ENCODE peak calls at places on chromosome 13, in nine cellular contexts. One of them, this sample, is unnamed.

GRCh38 chr13:100128373-100128772 is 39.5 kb downstream of the PCCA start:
- DNase-seq in ELR: peak; percentile 39
- DNase-seq in EH: peak; percentile 43
- DNase-seq in ureter: no peak
- DNase-seq in RPMI7951: peak; percentile 69
- DNase-seq in cerebellar cortex: no peak
- DNase-seq in stimulated activated CD4-positive, alpha-beta T cell treated with anti-CD3 and anti-CD28 coated beads, TNF-alpha, amount 100 ng/mL, for 1 hour: no peak
- DNase-seq in HuH-7.5: no peak
- DNase-seq in frontal cortex: no peak
- DNase-seq in this sample: peak; percentile 24

GRCh38 chr13:73901324-73902068 is 232.7 kb downstream of the KLF12 start:
- DNase-seq in cerebellar cortex: no peak
- DNase-seq in HuH-7.5: no peak
- DNase-seq in RPMI7951: no peak
- DNase-seq in stimulated activated CD4-positive, alpha-beta T cell treated with anti-CD3 and anti-CD28 coated beads, TNF-alpha, amount 100 ng/mL, for 1 hour: no peak
- DNase-seq in ureter: no peak
- DNase-seq in ELR: no peak
- DNase-seq in EH: no peak
- DNase-seq in frontal cortex: no peak
- DNase-seq in this sample: no peak

GRCh38 chr13:28356506-28357064 is 138.3 kb downstream of the FLT1 start:
- DNase-seq in RPMI7951: no peak
- DNase-seq in cerebellar cortex: no peak
- DNase-seq in EH: peak; percentile 57
- DNase-seq in ELR: peak; percentile 28
- DNase-seq in frontal cortex: no peak
- DNase-seq in HuH-7.5: no peak
- DNase-seq in ureter: no peak
- DNase-seq in stimulated activated CD4-positive, alpha-beta T cell treated with anti-CD3 and anti-CD28 coated beads, TNF-alpha, amount 100 ng/mL, for 1 hour: no peak
- DNase-seq in this sample: no peak

GRCh38 chr13:114282143-114282685 is 813 bp downstream of the UPF3A start:
- DNase-seq in EH: peak; percentile 78
- DNase-seq in ELR: peak; percentile 80
- DNase-seq in RPMI7951: no peak
- DNase-seq in stimulated activated CD4-positive, alpha-beta T cell treated with anti-CD3 and anti-CD28 coated beads, TNF-alpha, amount 100 ng/mL, for 1 hour: peak; percentile 17
- DNase-seq in ureter: peak; percentile 46
- DNase-seq in HuH-7.5: peak; percentile 27
- DNase-seq in cerebellar cortex: peak; percentile 24
- DNase-seq in frontal cortex: peak; percentile 48
- DNase-seq in this sample: peak; percentile 30

GRCh38 chr13:67223024-67223423 is 7.1 kb downstream of the PCDH9 start:
- DNase-seq in stimulated activated CD4-positive, alpha-beta T cell treated with anti-CD3 and anti-CD28 coated beads, TNF-alpha, amount 100 ng/mL, for 1 hour: no peak
- DNase-seq in HuH-7.5: no peak
- DNase-seq in ureter: no peak
- DNase-seq in EH: peak; percentile 43
- DNase-seq in RPMI7951: no peak
- DNase-seq in frontal cortex: no peak
- DNase-seq in ELR: peak; percentile 62
- DNase-seq in cerebellar cortex: no peak
- DNase-seq in this sample: no peak

GRCh38 chr13:43545317-43545874 is 241.4 kb downstream of the ENOX1 start:
- DNase-seq in HuH-7.5: no peak
- DNase-seq in ELR: no peak
- DNase-seq in stimulated activated CD4-positive, alpha-beta T cell treated with anti-CD3 and anti-CD28 coated beads, TNF-alpha, amount 100 ng/mL, for 1 hour: no peak
- DNase-seq in frontal cortex: no peak
- DNase-seq in ureter: no peak
- DNase-seq in cerebellar cortex: no peak
- DNase-seq in RPMI7951: no peak
- DNase-seq in EH: peak; percentile 42
- DNase-seq in this sample: no peak

GRCh38 chr13:112574476-112575294 is 13.3 kb downstream of the TUBGCP3 start:
- DNase-seq in EH: no peak
- DNase-seq in stimulated activated CD4-positive, alpha-beta T cell treated with anti-CD3 and anti-CD28 coated beads, TNF-alpha, amount 100 ng/mL, for 1 hour: no peak
- DNase-seq in cerebellar cortex: no peak
- DNase-seq in frontal cortex: no peak
- DNase-seq in HuH-7.5: no peak
- DNase-seq in ELR: no peak
- DNase-seq in ureter: no peak
- DNase-seq in RPMI7951: no peak
- DNase-seq in this sample: no peak

GRCh38 chr13:110812111-110812868 is 98.8 kb downstream of the ING1 start:
- DNase-seq in stimulated activated CD4-positive, alpha-beta T cell treated with anti-CD3 and anti-CD28 coated beads, TNF-alpha, amount 100 ng/mL, for 1 hour: no peak
- DNase-seq in cerebellar cortex: no peak
- DNase-seq in RPMI7951: no peak
- DNase-seq in ELR: no peak
- DNase-seq in EH: peak; percentile 4
- DNase-seq in frontal cortex: peak; percentile 38
- DNase-seq in HuH-7.5: no peak
- DNase-seq in ureter: no peak
- DNase-seq in this sample: no peak

GRCh38 chr13:36986462-36987240 is 12.5 kb downstream of the ALG5 start:
- DNase-seq in RPMI7951: peak; percentile 28
- DNase-seq in frontal cortex: no peak
- DNase-seq in ELR: peak; percentile 59
- DNase-seq in ureter: no peak
- DNase-seq in HuH-7.5: no peak
- DNase-seq in EH: peak; percentile 52
- DNase-seq in stimulated activated CD4-positive, alpha-beta T cell treated with anti-CD3 and anti-CD28 coated beads, TNF-alpha, amount 100 ng/mL, for 1 hour: no peak
- DNase-seq in cerebellar cortex: no peak
- DNase-seq in this sample: no peak

GRCh38 chr13:45073809-45074208 is 46.5 kb upstream of the GTF2F2 start:
- DNase-seq in ureter: no peak
- DNase-seq in stimulated activated CD4-positive, alpha-beta T cell treated with anti-CD3 and anti-CD28 coated beads, TNF-alpha, amount 100 ng/mL, for 1 hour: no peak
- DNase-seq in HuH-7.5: no peak
- DNase-seq in frontal cortex: no peak
- DNase-seq in RPMI7951: peak; percentile 2
- DNase-seq in ELR: peak; percentile 7
- DNase-seq in cerebellar cortex: no peak
- DNase-seq in EH: no peak
- DNase-seq in this sample: no peak

GRCh38 chr13:37202264-37202663 is 96.8 kb upstream of the CSNK1A1L start:
- DNase-seq in frontal cortex: no peak
- DNase-seq in ureter: no peak
- DNase-seq in stimulated activated CD4-positive, alpha-beta T cell treated with anti-CD3 and anti-CD28 coated beads, TNF-alpha, amount 100 ng/mL, for 1 hour: no peak
- DNase-seq in EH: peak; percentile 72
- DNase-seq in cerebellar cortex: no peak
- DNase-seq in RPMI7951: no peak
- DNase-seq in ELR: peak; percentile 41
- DNase-seq in HuH-7.5: no peak
- DNase-seq in this sample: no peak

GRCh38 chr13:100106005-100106404 is 17.1 kb downstream of the PCCA start:
- DNase-seq in cerebellar cortex: no peak
- DNase-seq in stimulated activated CD4-positive, alpha-beta T cell treated with anti-CD3 and anti-CD28 coated beads, TNF-alpha, amount 100 ng/mL, for 1 hour: no peak
- DNase-seq in RPMI7951: no peak
- DNase-seq in frontal cortex: no peak
- DNase-seq in ELR: no peak
- DNase-seq in HuH-7.5: no peak
- DNase-seq in EH: peak; percentile 74
- DNase-seq in ureter: no peak
- DNase-seq in this sample: no peak

GRCh38 chr13:98879965-98880364 is 97.9 kb downstream of the DOCK9 start:
- DNase-seq in cerebellar cortex: peak; percentile 21
- DNase-seq in ureter: no peak
- DNase-seq in HuH-7.5: no peak
- DNase-seq in stimulated activated CD4-positive, alpha-beta T cell treated with anti-CD3 and anti-CD28 coated beads, TNF-alpha, amount 100 ng/mL, for 1 hour: no peak
- DNase-seq in frontal cortex: no peak
- DNase-seq in ELR: no peak
- DNase-seq in RPMI7951: no peak
- DNase-seq in EH: no peak
- DNase-seq in this sample: no peak

GRCh38 chr13:83220241-83220640 is 662.0 kb downstream of the SLITRK1 start:
- DNase-seq in ureter: no peak
- DNase-seq in EH: no peak
- DNase-seq in HuH-7.5: no peak
- DNase-seq in frontal cortex: no peak
- DNase-seq in stimulated activated CD4-positive, alpha-beta T cell treated with anti-CD3 and anti-CD28 coated beads, TNF-alpha, amount 100 ng/mL, for 1 hour: no peak
- DNase-seq in RPMI7951: no peak
- DNase-seq in cerebellar cortex: no peak
- DNase-seq in ELR: no peak
- DNase-seq in this sample: no peak

GRCh38 chr13:23074054-23074805 is 106.5 kb upstream of the SGCG start:
- DNase-seq in ureter: no peak
- DNase-seq in stimulated activated CD4-positive, alpha-beta T cell treated with anti-CD3 and anti-CD28 coated beads, TNF-alpha, amount 100 ng/mL, for 1 hour: no peak
- DNase-seq in frontal cortex: no peak
- DNase-seq in RPMI7951: no peak
- DNase-seq in ELR: no peak
- DNase-seq in cerebellar cortex: no peak
- DNase-seq in HuH-7.5: no peak
- DNase-seq in EH: no peak
- DNase-seq in this sample: no peak

GRCh38 chr13:30904043-30904442 is 2.0 kb upstream of the MEDAG start:
- DNase-seq in cerebellar cortex: no peak
- DNase-seq in RPMI7951: no peak
- DNase-seq in HuH-7.5: no peak
- DNase-seq in frontal cortex: no peak
- DNase-seq in ELR: no peak
- DNase-seq in ureter: no peak
- DNase-seq in EH: no peak
- DNase-seq in stimulated activated CD4-positive, alpha-beta T cell treated with anti-CD3 and anti-CD28 coated beads, TNF-alpha, amount 100 ng/mL, for 1 hour: no peak
- DNase-seq in this sample: no peak

GRCh38 chr13:94249512-94249911 is 230.0 kb downstream of the DCT start:
- DNase-seq in frontal cortex: no peak
- DNase-seq in cerebellar cortex: no peak
- DNase-seq in ureter: no peak
- DNase-seq in stimulated activated CD4-positive, alpha-beta T cell treated with anti-CD3 and anti-CD28 coated beads, TNF-alpha, amount 100 ng/mL, for 1 hour: no peak
- DNase-seq in HuH-7.5: no peak
- DNase-seq in EH: peak; percentile 78
- DNase-seq in ELR: peak; percentile 89
- DNase-seq in RPMI7951: peak; percentile 65
- DNase-seq in this sample: peak; percentile 27

GRCh38 chr13:51881296-51881695 is 19.5 kb downstream of the CCDC70 start:
- DNase-seq in RPMI7951: no peak
- DNase-seq in HuH-7.5: no peak
- DNase-seq in cerebellar cortex: no peak
- DNase-seq in EH: no peak
- DNase-seq in ureter: no peak
- DNase-seq in stimulated activated CD4-positive, alpha-beta T cell treated with anti-CD3 and anti-CD28 coated beads, TNF-alpha, amount 100 ng/mL, for 1 hour: no peak
- DNase-seq in frontal cortex: no peak
- DNase-seq in ELR: no peak
- DNase-seq in this sample: no peak

GRCh38 chr13:36685912-36686311 is 12.1 kb downstream of the SERTM1 start:
- DNase-seq in frontal cortex: no peak
- DNase-seq in ureter: no peak
- DNase-seq in RPMI7951: no peak
- DNase-seq in HuH-7.5: no peak
- DNase-seq in stimulated activated CD4-positive, alpha-beta T cell treated with anti-CD3 and anti-CD28 coated beads, TNF-alpha, amount 100 ng/mL, for 1 hour: no peak
- DNase-seq in ELR: peak; percentile 23
- DNase-seq in cerebellar cortex: no peak
- DNase-seq in EH: peak; percentile 21
- DNase-seq in this sample: no peak

GRCh38 chr13:75787249-75787940 is 151.3 kb downstream of the LMO7 start:
- DNase-seq in cerebellar cortex: no peak
- DNase-seq in EH: peak; percentile 79
- DNase-seq in ELR: peak; percentile 53
- DNase-seq in RPMI7951: peak; percentile 60
- DNase-seq in HuH-7.5: no peak
- DNase-seq in frontal cortex: no peak
- DNase-seq in ureter: no peak
- DNase-seq in stimulated activated CD4-positive, alpha-beta T cell treated with anti-CD3 and anti-CD28 coated beads, TNF-alpha, amount 100 ng/mL, for 1 hour: no peak
- DNase-seq in this sample: no peak

GRCh38 chr13:51221674-51222509 is at the start of gene FAM124A:
- DNase-seq in EH: peak; percentile 36
- DNase-seq in HuH-7.5: peak; percentile 58
- DNase-seq in cerebellar cortex: peak; percentile 23
- DNase-seq in ELR: peak; percentile 45
- DNase-seq in frontal cortex: peak; percentile 75
- DNase-seq in ureter: no peak
- DNase-seq in stimulated activated CD4-positive, alpha-beta T cell treated with anti-CD3 and anti-CD28 coated beads, TNF-alpha, amount 100 ng/mL, for 1 hour: peak; percentile 45
- DNase-seq in RPMI7951: peak; percentile 32
- DNase-seq in this sample: no peak

GRCh38 chr13:44169018-44169909 is 204.4 kb upstream of the SERP2 start:
- DNase-seq in cerebellar cortex: no peak
- DNase-seq in stimulated activated CD4-positive, alpha-beta T cell treated with anti-CD3 and anti-CD28 coated beads, TNF-alpha, amount 100 ng/mL, for 1 hour: no peak
- DNase-seq in RPMI7951: peak; percentile 20
- DNase-seq in ELR: no peak
- DNase-seq in ureter: no peak
- DNase-seq in EH: peak; percentile 77
- DNase-seq in HuH-7.5: no peak
- DNase-seq in frontal cortex: no peak
- DNase-seq in this sample: no peak

GRCh38 chr13:113117335-113117872 is 5.2 kb upstream of the F10 start:
- DNase-seq in stimulated activated CD4-positive, alpha-beta T cell treated with anti-CD3 and anti-CD28 coated beads, TNF-alpha, amount 100 ng/mL, for 1 hour: no peak
- DNase-seq in frontal cortex: no peak
- DNase-seq in HuH-7.5: no peak
- DNase-seq in cerebellar cortex: no peak
- DNase-seq in EH: peak; percentile 31
- DNase-seq in ureter: no peak
- DNase-seq in RPMI7951: no peak
- DNase-seq in ELR: peak; percentile 29
- DNase-seq in this sample: no peak

GRCh38 chr13:19791953-19792537 is 9.3 kb upstream of the PSPC1 start:
- DNase-seq in EH: no peak
- DNase-seq in stimulated activated CD4-positive, alpha-beta T cell treated with anti-CD3 and anti-CD28 coated beads, TNF-alpha, amount 100 ng/mL, for 1 hour: no peak
- DNase-seq in ureter: no peak
- DNase-seq in RPMI7951: no peak
- DNase-seq in ELR: no peak
- DNase-seq in HuH-7.5: no peak
- DNase-seq in frontal cortex: no peak
- DNase-seq in cerebellar cortex: no peak
- DNase-seq in this sample: no peak

GRCh38 chr13:48801255-48801654 is 147.5 kb downstream of the CYSLTR2 start:
- DNase-seq in cerebellar cortex: no peak
- DNase-seq in ureter: no peak
- DNase-seq in ELR: peak; percentile 68
- DNase-seq in HuH-7.5: no peak
- DNase-seq in RPMI7951: peak; percentile 87
- DNase-seq in frontal cortex: no peak
- DNase-seq in stimulated activated CD4-positive, alpha-beta T cell treated with anti-CD3 and anti-CD28 coated beads, TNF-alpha, amount 100 ng/mL, for 1 hour: no peak
- DNase-seq in EH: peak; percentile 76
- DNase-seq in this sample: no peak

This sample was measured in HepG2.